ENCODE peak calls at places on chromosomes 12 and 14, in five cellular contexts. One of them, this sample, is unnamed. For H3K9me3, the result is how much of the 10 kb centered on the place peaks cover.

GRCh38 chr12:56839489-56840442 is 76.6 kb downstream of the HSD17B6 start:
- DNase-seq in tibial nerve: peak
- DNase-seq in HCT116: peak
- DNase-seq in ovary: peak
- DNase-seq in Panc1: peak
- DNase-seq in this sample: no peak

GRCh38 chr14:84036863-84037262 is 1493.1 kb upstream of the FLRT2 start:
- DNase-seq in tibial nerve: no peak
- DNase-seq in HCT116: no peak
- DNase-seq in ovary: no peak
- DNase-seq in Panc1: no peak
- DNase-seq in this sample: no peak

GRCh38 chr12:46266869-46267617 is 1.8 kb downstream of the SLC38A1 start:
- DNase-seq in tibial nerve: peak
- DNase-seq in HCT116: no peak
- DNase-seq in ovary: peak
- DNase-seq in Panc1: no peak
- DNase-seq in this sample: peak

GRCh38 chr14:53355581-53356112 is 202.5 kb upstream of the DDHD1 start:
- DNase-seq in tibial nerve: no peak
- DNase-seq in HCT116: peak
- DNase-seq in ovary: no peak
- DNase-seq in Panc1: no peak
- DNase-seq in this sample: no peak

GRCh38 chr12:76634074-76634570 is 74.6 kb upstream of the OSBPL8 start:
- DNase-seq in tibial nerve: no peak
- DNase-seq in HCT116: no peak
- DNase-seq in ovary: no peak
- DNase-seq in Panc1: no peak
- DNase-seq in this sample: no peak

GRCh38 chr12:80419660-80420059 is 24.4 kb upstream of the PTPRQ start:
- DNase-seq in tibial nerve: no peak
- DNase-seq in HCT116: no peak
- DNase-seq in ovary: no peak
- DNase-seq in Panc1: no peak
- DNase-seq in this sample: no peak

GRCh38 chr12:62767506-62767905 is 167.4 kb downstream of the PPM1H start:
- DNase-seq in tibial nerve: no peak
- DNase-seq in HCT116: no peak
- DNase-seq in ovary: no peak
- DNase-seq in Panc1: no peak
- DNase-seq in this sample: no peak

GRCh38 chr14:67987596-67987995 is 168.0 kb downstream of the RAD51B start:
- DNase-seq in tibial nerve: no peak
- DNase-seq in HCT116: no peak
- DNase-seq in ovary: peak
- DNase-seq in Panc1: no peak
- DNase-seq in this sample: no peak

GRCh38 chr12:76820888-76821482 is 57.1 kb downstream of the ZDHHC17 start:
- DNase-seq in tibial nerve: no peak
- DNase-seq in HCT116: peak
- DNase-seq in ovary: peak
- DNase-seq in Panc1: no peak
- DNase-seq in this sample: no peak

GRCh38 chr12:13764748-13765147 is 216.7 kb downstream of the GRIN2B start:
- DNase-seq in tibial nerve: no peak
- DNase-seq in HCT116: no peak
- DNase-seq in ovary: no peak
- DNase-seq in Panc1: no peak
- DNase-seq in this sample: no peak

GRCh38 chr12:24795699-24796385 is 153.1 kb downstream of the BCAT1 start:
- DNase-seq in tibial nerve: no peak
- DNase-seq in HCT116: no peak
- DNase-seq in ovary: no peak
- DNase-seq in Panc1: no peak
- DNase-seq in this sample: no peak

GRCh38 chr12:120971299-120972180 is 6.8 kb upstream of the HNF1A start:
- DNase-seq in tibial nerve: peak
- DNase-seq in HCT116: peak
- DNase-seq in ovary: peak
- DNase-seq in Panc1: peak
- DNase-seq in this sample: no peak

GRCh38 chr12:23084236-23084995 is 459.4 kb downstream of the ETNK1 start:
- DNase-seq in tibial nerve: no peak
- DNase-seq in HCT116: no peak
- DNase-seq in ovary: no peak
- DNase-seq in Panc1: no peak
- DNase-seq in this sample: no peak

GRCh38 chr12:115135800-115136211 is 451.8 kb upstream of the TBX3 start:
- DNase-seq in tibial nerve: peak
- DNase-seq in HCT116: no peak
- DNase-seq in ovary: peak
- DNase-seq in Panc1: no peak
- DNase-seq in this sample: no peak

GRCh38 chr12:95022477-95022876 is 19.0 kb upstream of the NDUFA12 start:
- DNase-seq in tibial nerve: no peak
- DNase-seq in HCT116: no peak
- DNase-seq in ovary: no peak
- DNase-seq in Panc1: no peak
- DNase-seq in this sample: no peak

GRCh38 chr12:50546441-50547318 is 41.9 kb downstream of the DIP2B start:
- DNase-seq in tibial nerve: no peak
- DNase-seq in HCT116: no peak
- DNase-seq in ovary: no peak
- DNase-seq in Panc1: no peak
- DNase-seq in this sample: no peak

GRCh38 chr14:89563503-89563902 is 146.5 kb upstream of the FOXN3 start:
- DNase-seq in tibial nerve: no peak
- DNase-seq in HCT116: no peak
- DNase-seq in ovary: no peak
- DNase-seq in Panc1: no peak
- DNase-seq in this sample: no peak

GRCh38 chr14:95318870-95319311 is 817 bp downstream of the CLMN start:
- DNase-seq in tibial nerve: no peak
- DNase-seq in HCT116: no peak
- DNase-seq in ovary: no peak
- DNase-seq in Panc1: no peak
- DNase-seq in this sample: no peak

GRCh38 chr14:33908540-33909223 is 42.2 kb downstream of the EGLN3 start:
- DNase-seq in tibial nerve: no peak
- DNase-seq in HCT116: no peak
- DNase-seq in ovary: no peak
- DNase-seq in Panc1: no peak
- DNase-seq in this sample: no peak

GRCh38 chr14:104723651-104724406 is at the start of gene ADSS1:
- DNase-seq in tibial nerve: peak
- DNase-seq in HCT116: no peak
- DNase-seq in ovary: peak
- DNase-seq in Panc1: peak
- DNase-seq in this sample: peak

GRCh38 chr12:131321988-131322387 is 368.3 kb downstream of the ADGRD1 start:
- DNase-seq in tibial nerve: no peak
- DNase-seq in HCT116: no peak
- DNase-seq in ovary: no peak
- DNase-seq in Panc1: no peak
- DNase-seq in this sample: no peak

GRCh38 chr14:103584326-103584915 is 21.7 kb downstream of the COA8 start:
- DNase-seq in tibial nerve: no peak
- DNase-seq in HCT116: no peak
- DNase-seq in ovary: no peak
- DNase-seq in Panc1: no peak
- DNase-seq in this sample: no peak

GRCh38 chr14:95545769-95546168 is 10.9 kb downstream of the GLRX5 start:
- DNase-seq in tibial nerve: no peak
- DNase-seq in HCT116: peak
- DNase-seq in ovary: no peak
- DNase-seq in Panc1: peak
- DNase-seq in this sample: no peak

GRCh38 chr12:23066095-23066494 is 441.1 kb downstream of the ETNK1 start:
- DNase-seq in tibial nerve: no peak
- DNase-seq in HCT116: no peak
- DNase-seq in ovary: no peak
- DNase-seq in Panc1: no peak
- DNase-seq in this sample: no peak

GRCh38 chr14:67485501-67486095 is 2.9 kb downstream of the TMEM229B start:
- DNase-seq in tibial nerve: no peak
- DNase-seq in HCT116: no peak
- DNase-seq in ovary: no peak
- DNase-seq in Panc1: no peak
- DNase-seq in this sample: no peak

GRCh38 chr12:106086696-106087095 is 52.1 kb downstream of the NUAK1 start:
- DNase-seq in tibial nerve: no peak
- DNase-seq in HCT116: no peak
- DNase-seq in ovary: no peak
- DNase-seq in Panc1: no peak
- DNase-seq in this sample: no peak

GRCh38 chr12:119693006-119693405 is 25.1 kb downstream of the PRKAB1 start:
- DNase-seq in tibial nerve: peak
- DNase-seq in HCT116: no peak
- DNase-seq in ovary: peak
- DNase-seq in Panc1: no peak
- DNase-seq in this sample: no peak

GRCh38 chr12:41441180-41441579 is 253.1 kb downstream of the PDZRN4 start:
- DNase-seq in tibial nerve: no peak
- DNase-seq in HCT116: no peak
- DNase-seq in ovary: no peak
- DNase-seq in Panc1: no peak
- DNase-seq in this sample: no peak

GRCh38 chr12:17206553-17206952 is 600.6 kb upstream of the LMO3 start:
- DNase-seq in tibial nerve: no peak
- DNase-seq in HCT116: no peak
- DNase-seq in ovary: no peak
- DNase-seq in Panc1: no peak
- DNase-seq in this sample: no peak

GRCh38 chr14:104874571-104875411 is 9.7 kb downstream of the CEP170B start:
- DNase-seq in tibial nerve: no peak
- DNase-seq in HCT116: no peak
- DNase-seq in ovary: no peak
- DNase-seq in Panc1: no peak
- DNase-seq in this sample: no peak

GRCh38 chr14:88106377-88106776 is 101.4 kb downstream of the GPR65 start:
- DNase-seq in tibial nerve: no peak
- DNase-seq in HCT116: no peak
- DNase-seq in ovary: no peak
- DNase-seq in Panc1: no peak
- DNase-seq in this sample: no peak

GRCh38 chr14:32039401-32039800 is 37.7 kb upstream of the ARHGAP5 start:
- DNase-seq in tibial nerve: no peak
- DNase-seq in HCT116: no peak
- DNase-seq in ovary: no peak
- DNase-seq in Panc1: no peak
- DNase-seq in this sample: no peak

GRCh38 chr12:49911213-49911605 is 7.5 kb upstream of the FAIM2 start:
- DNase-seq in tibial nerve: no peak
- DNase-seq in HCT116: no peak
- DNase-seq in ovary: no peak
- DNase-seq in Panc1: no peak
- DNase-seq in this sample: no peak

DNA sequence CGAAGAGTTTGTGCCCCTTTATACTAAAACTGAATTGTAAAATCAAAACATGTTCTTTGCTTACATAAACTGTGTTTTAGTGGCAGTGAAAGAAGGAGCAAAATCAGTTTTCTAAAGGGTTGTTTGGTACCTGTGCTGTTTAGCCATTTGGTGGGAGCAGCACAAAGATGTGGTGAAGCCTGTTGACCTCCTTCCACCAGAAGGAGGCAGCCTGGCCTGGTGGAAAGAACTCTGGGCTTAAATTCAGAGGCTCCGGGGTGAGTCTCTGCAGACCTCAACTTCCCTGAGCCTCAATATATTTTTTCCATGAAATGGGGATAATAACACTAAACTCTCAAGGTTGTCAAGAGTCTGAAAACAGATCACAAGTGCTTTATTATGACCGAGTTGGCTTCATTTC is 502.5 kb downstream of the VRK1 start:
- DNase-seq in tibial nerve: no peak
- DNase-seq in HCT116: no peak
- DNase-seq in ovary: no peak
- DNase-seq in Panc1: no peak
- DNase-seq in this sample: peak
- TF ChIP-seq CTCF in tibial nerve: no peak
- TF ChIP-seq CTCF in HCT116: peak
- TF ChIP-seq CTCF in ovary: no peak
- TF ChIP-seq CTCF in Panc1: peak
- TF ChIP-seq CTCF in this sample: peak

DNA sequence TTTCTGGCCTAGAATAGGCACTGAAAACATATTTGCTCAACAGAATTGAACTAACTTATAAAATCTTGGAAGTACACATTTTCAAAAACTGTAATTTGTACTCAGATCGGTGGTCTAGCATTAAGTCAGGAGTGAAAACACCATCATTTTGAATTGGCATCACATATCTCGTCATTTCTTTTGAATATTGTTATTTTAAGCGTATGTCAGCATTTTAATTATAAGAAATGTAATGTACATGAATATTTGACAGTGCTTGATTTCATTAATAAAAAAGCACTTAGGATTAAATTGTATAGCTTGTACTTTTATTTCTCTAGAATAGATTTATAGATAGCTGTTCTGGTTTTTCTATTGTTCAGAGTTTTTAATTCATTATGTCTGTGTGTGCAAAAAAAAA is 892.2 kb downstream of the BCL11B start:
- DNase-seq in tibial nerve: no peak
- DNase-seq in HCT116: no peak
- DNase-seq in ovary: no peak
- DNase-seq in Panc1: no peak
- DNase-seq in this sample: no peak
- H3K9me3 ChIP-seq in tibial nerve: under half
- H3K9me3 ChIP-seq in HCT116: under half
- H3K9me3 ChIP-seq in ovary: under half
- H3K9me3 ChIP-seq in Panc1: under half
- H3K9me3 ChIP-seq in this sample: under half

DNA sequence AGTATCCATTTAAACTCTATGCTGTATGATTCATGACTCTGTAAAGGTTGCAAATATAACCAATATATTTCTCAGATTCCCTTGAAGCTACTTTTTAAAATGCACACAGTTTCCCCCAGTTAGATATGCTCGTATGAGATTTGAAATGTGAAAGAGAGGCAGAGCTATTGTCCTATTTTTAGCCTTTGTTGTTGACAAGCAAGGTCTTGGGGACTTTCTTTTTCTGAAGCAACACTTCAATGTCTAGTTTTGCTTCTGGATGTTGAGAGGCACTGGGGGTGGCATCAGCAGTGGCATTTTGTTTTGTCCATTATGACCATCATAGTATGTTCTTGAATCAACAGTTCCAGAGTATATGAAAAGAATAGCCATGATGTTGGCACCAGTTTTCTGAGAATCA is 63.4 kb downstream of the ASCL1 start:
- DNase-seq in tibial nerve: no peak
- DNase-seq in HCT116: no peak
- DNase-seq in ovary: no peak
- DNase-seq in Panc1: no peak
- DNase-seq in this sample: no peak
- TF ChIP-seq CTCF in tibial nerve: no peak
- TF ChIP-seq CTCF in HCT116: no peak
- TF ChIP-seq CTCF in ovary: no peak
- TF ChIP-seq CTCF in Panc1: no peak
- TF ChIP-seq CTCF in this sample: no peak

GRCh38 chr12:132942611-132943010 is 13.5 kb downstream of the ZNF605 start:
- DNase-seq in tibial nerve: no peak
- DNase-seq in HCT116: no peak
- DNase-seq in ovary: no peak
- DNase-seq in Panc1: no peak
- DNase-seq in this sample: no peak
- H3K9me3 ChIP-seq in tibial nerve: half or more
- H3K9me3 ChIP-seq in HCT116: under half
- H3K9me3 ChIP-seq in ovary: under half
- H3K9me3 ChIP-seq in Panc1: under half
- H3K9me3 ChIP-seq in this sample: under half